ENCODE peak calls at places on chromosomes 4 and X, in eight cellular contexts. R is hepatocyte, Y is Karpas-422, N is PC-3, Q is OCI-LY7, V is GM23248, W is GM23338, P is HCT116. O is an unnamed sample. For H3K9me2, the result is how much of the 10 kb centered on the place peaks cover.

GRCh38 chrX:106955004-106955772 is 35.0 kb downstream of the CLDN2 start:
- DNase-seq in R (no peak), Y (no peak), N (peak), Q (no peak), V (peak), W (no peak), P (no peak), O (no peak)

GRCh38 chr4:41141910-41142309 is 72.4 kb downstream of the APBB2 start:
- DNase-seq in R (no peak), Y (no peak), N (peak), Q (no peak), V (peak), W (no peak), P (no peak), O (no peak)

GRCh38 chrX:10797493-10797892 is 177.1 kb upstream of the MID1 start:
- DNase-seq in R (peak), Y (no peak), N (peak), Q (no peak), V (peak), W (no peak), P (no peak), O (no peak)

GRCh38 chr4:78878031-78878430 is 61.2 kb downstream of the PAQR3 start:
- DNase-seq in R (no peak), Y (no peak), N (no peak), Q (no peak), V (no peak), W (no peak), P (no peak), O (no peak)

GRCh38 chr4:110629214-110629754 is 6.4 kb upstream of the PITX2 start:
- DNase-seq in R (no peak), Y (no peak), N (no peak), Q (no peak), V (no peak), W (peak), P (no peak), O (no peak)

GRCh38 chr4:4182835-4183568 is 43.7 kb downstream of the OTOP1 start:
- DNase-seq in R (peak), Y (peak), N (peak), Q (peak), V (peak), W (peak), P (peak), O (no peak)

GRCh38 chrX:42107495-42108139 is 184.3 kb upstream of the CASK start:
- DNase-seq in R (no peak), Y (no peak), N (no peak), Q (no peak), V (no peak), W (no peak), P (no peak), O (no peak)

GRCh38 chr4:4308800-4309441 is 18.9 kb downstream of the ZBTB49 start:
- DNase-seq in R (no peak), Y (no peak), N (no peak), Q (no peak), V (peak), W (no peak), P (no peak), O (no peak)

GRCh38 chr4:119228406-119228805 is 15.9 kb downstream of the USP53 start:
- DNase-seq in R (no peak), Y (no peak), N (no peak), Q (no peak), V (no peak), W (no peak), P (no peak), O (no peak)

GRCh38 chr4:26474551-26474950 is 15.7 kb downstream of the CCKAR start:
- DNase-seq in R (no peak), Y (peak), N (no peak), Q (no peak), V (no peak), W (no peak), P (no peak), O (no peak)

GRCh38 chrX:121886557-121886956 is 839.1 kb downstream of the GLUD2 start:
- DNase-seq in R (no peak), Y (no peak), N (no peak), Q (no peak), V (no peak), W (no peak), P (no peak), O (no peak)

GRCh38 chrX:134191276-134191675 is 45.7 kb upstream of the CCDC160 start:
- DNase-seq in R (no peak), Y (no peak), N (no peak), Q (no peak), V (no peak), W (no peak), P (no peak), O (no peak)

GRCh38 chr4:56240554-56241190 is 146.6 kb downstream of the AASDH start:
- DNase-seq in R (peak), Y (no peak), N (no peak), Q (no peak), V (no peak), W (no peak), P (no peak), O (no peak)

GRCh38 chrX:63889001-63889400 is 104.0 kb upstream of the ARHGEF9 start:
- DNase-seq in R (no peak), Y (no peak), N (peak), Q (no peak), V (peak), W (no peak), P (no peak), O (no peak)

GRCh38 chr4:92305878-92306520 is 2.2 kb downstream of the GRID2 start:
- DNase-seq in R (peak), Y (no peak), N (peak), Q (no peak), V (no peak), W (peak), P (no peak), O (no peak)

GRCh38 chrX:46770817-46771163 is 11.9 kb upstream of the SLC9A7 start:
- DNase-seq in R (no peak), Y (no peak), N (peak), Q (no peak), V (peak), W (no peak), P (no peak), O (no peak)

GRCh38 chr4:108030332-108030731 is 40.6 kb downstream of the HADH start:
- DNase-seq in R (peak), Y (peak), N (peak), Q (peak), V (peak), W (peak), P (peak), O (no peak)

GRCh38 chr4:6195602-6196319 is 4.6 kb downstream of the JAKMIP1 start:
- DNase-seq in R (no peak), Y (peak), N (no peak), Q (no peak), V (no peak), W (peak), P (no peak), O (no peak)

GRCh38 chr4:113683143-113683542 is 78.4 kb downstream of the CAMK2D start:
- DNase-seq in R (no peak), Y (no peak), N (no peak), Q (peak), V (no peak), W (no peak), P (no peak), O (no peak)

GRCh38 chr4:6854098-6854744 is 55.4 kb upstream of the TBC1D14 start:
- DNase-seq in R (no peak), Y (no peak), N (no peak), Q (no peak), V (no peak), W (no peak), P (no peak), O (no peak)

GRCh38 chr4:2154215-2154614 is 87.7 kb downstream of the HAUS3 start:
- DNase-seq in R (no peak), Y (no peak), N (peak), Q (no peak), V (no peak), W (no peak), P (no peak), O (no peak)

GRCh38 chr4:25925486-25926201 is 11.6 kb downstream of the SMIM20 start:
- DNase-seq in R (peak), Y (peak), N (peak), Q (peak), V (peak), W (peak), P (peak), O (no peak)

GRCh38 chr4:5712517-5712916 is 1.5 kb downstream of the EVC start:
- DNase-seq in R (no peak), Y (no peak), N (peak), Q (no peak), V (peak), W (no peak), P (no peak), O (no peak)

GRCh38 chr4:109548655-109549054 is 11.4 kb upstream of the MCUB start:
- DNase-seq in R (peak), Y (no peak), N (peak), Q (no peak), V (peak), W (no peak), P (no peak), O (no peak)

GRCh38 chr4:7154351-7154981 is 37.9 kb upstream of the SORCS2 start:
- DNase-seq in R (no peak), Y (no peak), N (no peak), Q (no peak), V (no peak), W (no peak), P (no peak), O (no peak)

GRCh38 chrX:119118780-119119395 is 8.7 kb downstream of the KIAA1210 start:
- DNase-seq in R (peak), Y (peak), N (peak), Q (peak), V (peak), W (peak), P (peak), O (peak)

DNA sequence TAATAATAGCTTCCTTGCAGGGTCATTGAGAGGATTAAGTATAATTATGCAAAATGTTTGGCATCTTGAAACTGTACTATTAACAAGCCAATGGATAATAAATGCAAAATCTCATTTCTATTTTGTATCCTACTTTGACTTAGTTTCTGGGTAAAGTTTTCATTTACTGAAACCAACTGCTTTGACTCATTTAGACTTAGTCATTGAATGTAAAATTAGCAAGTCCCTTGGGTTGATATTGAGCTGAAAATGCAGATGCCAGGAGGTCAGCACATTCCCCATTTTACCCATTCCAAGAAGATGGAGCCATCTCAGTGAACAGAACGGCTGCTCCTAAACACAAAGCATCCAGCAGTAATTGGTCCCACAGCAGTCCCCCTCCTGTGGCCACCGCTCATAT is 74.7 kb upstream of the GATB start:
- DNase-seq in R (no peak), Y (peak), N (no peak), Q (no peak), V (peak), W (no peak), P (no peak), O (no peak)
- H3K4me2 ChIP-seq in R (no peak), Y (no peak), N (no peak), Q (no peak), V (no peak), W (no peak), P (no peak), O (no peak)

GRCh38 chr4:54225671-54226398 is 3.3 kb upstream of the PDGFRA start:
- DNase-seq in R (peak), Y (no peak), N (peak), Q (no peak), V (peak), W (peak), P (no peak), O (no peak)

GRCh38 chr4:54227261-54228063 is 1.6 kb upstream of the PDGFRA start:
- DNase-seq in R (peak), Y (peak), N (peak), Q (no peak), V (peak), W (peak), P (no peak), O (no peak)

GRCh38 chr4:54228064-54228527 is 997 bp upstream of the PDGFRA start:
- DNase-seq in R (peak), Y (peak), N (peak), Q (no peak), V (peak), W (peak), P (no peak), O (no peak)

GRCh38 chr4:54226399-54227260 is 2.5 kb upstream of the PDGFRA start:
- DNase-seq in R (peak), Y (no peak), N (no peak), Q (no peak), V (peak), W (peak), P (no peak), O (no peak)

DNA sequence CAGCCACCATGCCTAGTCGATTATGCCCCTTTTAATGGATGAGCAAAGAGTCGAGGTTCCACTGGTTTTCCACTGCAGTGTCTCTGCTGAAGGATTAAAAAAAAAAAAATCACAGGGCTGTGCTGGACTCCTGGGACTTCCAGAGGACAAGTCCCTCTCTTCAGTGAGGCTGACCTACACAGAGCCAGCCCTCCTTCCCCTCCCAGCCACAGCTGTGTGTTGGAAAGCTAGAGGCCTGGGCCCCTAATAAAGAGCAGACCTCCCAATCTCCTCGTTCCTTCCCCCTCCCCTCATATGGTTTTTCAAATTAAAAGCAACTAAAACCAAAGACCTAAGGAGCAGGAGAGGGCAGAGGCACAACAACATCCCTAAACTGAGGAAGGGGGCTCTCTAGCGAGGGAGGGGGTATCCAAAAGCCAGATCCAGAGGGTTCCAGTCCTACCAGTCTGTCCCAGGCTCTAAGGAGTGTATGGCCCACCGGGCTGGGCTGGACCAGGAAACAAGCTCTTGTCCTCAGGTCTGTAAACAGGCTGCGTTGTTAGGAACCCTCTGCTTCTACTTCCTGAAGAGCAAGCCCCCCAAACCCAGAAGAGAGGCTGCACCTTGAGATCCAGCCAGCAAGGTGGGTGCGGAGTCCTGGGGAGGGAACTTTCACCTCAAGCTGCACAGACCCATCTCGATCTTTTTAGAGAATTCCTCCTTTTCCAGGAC is 4.0 kb upstream of the PDGFRA start:
- DNase-seq in R (no peak), Y (no peak), N (no peak), Q (no peak), V (no peak), W (peak), P (no peak), O (no peak)
- H3K9me2 ChIP-seq in R (under half), Y (under half), N (under half), Q (under half), V (under half), W (under half), P (under half), O (under half)

GRCh38 chrX:115960440-115961084 is 210.0 kb upstream of the AGTR2 start:
- DNase-seq in R (peak), Y (no peak), N (peak), Q (no peak), V (no peak), W (no peak), P (no peak), O (peak)

GRCh38 chrX:115957862-115958490 is 212.6 kb upstream of the AGTR2 start:
- DNase-seq in R (no peak), Y (peak), N (peak), Q (no peak), V (no peak), W (peak), P (no peak), O (no peak)

GRCh38 chrX:115958687-115959359 is 211.7 kb upstream of the AGTR2 start:
- DNase-seq in R (no peak), Y (peak), N (peak), Q (no peak), V (peak), W (no peak), P (no peak), O (no peak)
- H3K4me2 ChIP-seq in R (no peak), Y (peak), N (peak), Q (no peak), V (no peak), W (no peak), P (no peak), O (peak)

GRCh38 chr4:72546456-72546855 is 22.6 kb downstream of the ADAMTS3 start:
- DNase-seq in R (no peak), Y (no peak), N (no peak), Q (no peak), V (peak), W (no peak), P (no peak), O (no peak)
- H3K9me2 ChIP-seq in R (under half), Y (under half), N (under half), Q (under half), V (under half), W (under half), P (under half), O (under half)

GRCh38 chr4:186204103-186204559 is 12.8 kb downstream of the CYP4V2 start:
- DNase-seq in R (no peak), Y (peak), N (no peak), Q (no peak), V (no peak), W (peak), P (peak), O (no peak)
- H3K4me2 ChIP-seq in R (no peak), Y (peak), N (no peak), Q (no peak), V (no peak), W (peak), P (peak), O (no peak)